ENCODE peak calls at places on chromosomes 5 and 9, in five cellular contexts. J is B cell; O is activated CD4-positive, alpha-beta T cell treated with anti-CD3 and anti-CD28 coated beads for 24 hours; S is stimulated activated CD4-positive, alpha-beta T cell treated with anti-CD3 and anti-CD28 coated beads, TNF-alpha, amount 100 ng/mL, for 1 hour; Y is fibroblast of gingiva. L is an unnamed sample.

GRCh38 chr9:88041447-88041846 is 67.1 kb upstream of the CDK20 start:
- DNase-seq in O (no peak), Y (no peak), S (no peak), J (no peak), L (no peak)

GRCh38 chr5:68187268-68188055 is 28.1 kb upstream of the PIK3R1 start:
- DNase-seq in J (no peak), Y (no peak), S (no peak), O (no peak), L (no peak)

GRCh38 chr5:59093329-59093728 is 510.5 kb downstream of the RAB3C start:
- DNase-seq in Y (peak; percentile 12), S (no peak), O (no peak), J (no peak), L (no peak)

GRCh38 chr9:122095010-122095767 is 2.1 kb upstream of the TTLL11 start:
- DNase-seq in J (peak; percentile 49), Y (peak; percentile 46), O (peak; percentile 34), S (no peak), L (peak; percentile 66)

GRCh38 chr9:5286262-5286661 is 18.3 kb downstream of the RLN2 start:
- DNase-seq in J (no peak), Y (no peak), O (no peak), S (no peak), L (no peak)

GRCh38 chr9:21070171-21070571 is 7.6 kb downstream of the IFNB1 start:
- DNase-seq in Y (peak; percentile 90), S (no peak), O (no peak), J (no peak), L (peak; percentile 16)

GRCh38 chr5:141855265-141856029 is 22.8 kb downstream of the PCDH1 start:
- DNase-seq in J (no peak), O (no peak), S (no peak), Y (no peak), L (no peak)

GRCh38 chr5:9045946-9046345 is 499.9 kb downstream of the SEMA5A start:
- DNase-seq in Y (no peak), S (no peak), J (no peak), O (no peak), L (no peak)

GRCh38 chr5:41921874-41922273 is 3.2 kb upstream of the FBXO4 start:
- DNase-seq in J (no peak), S (no peak), O (no peak), Y (no peak), L (no peak)

GRCh38 chr5:64505769-64506566 is at the start of gene RGS7BP:
- DNase-seq in Y (peak; percentile 6), J (no peak), O (no peak), S (no peak), L (no peak)

GRCh38 chr5:65927497-65928340 is 1.3 kb downstream of the ERBIN start:
- DNase-seq in Y (peak; percentile 59), S (no peak), J (peak; percentile 42), O (no peak), L (no peak)

GRCh38 chr9:103660830-103661229 is 433.3 kb upstream of the SMC2 start:
- DNase-seq in S (no peak), Y (no peak), O (no peak), J (no peak), L (no peak)

GRCh38 chr5:176694631-176695030 is 47.3 kb downstream of the TSPAN17 start:
- DNase-seq in Y (no peak), S (no peak), O (no peak), J (no peak), L (no peak)

GRCh38 chr5:106610041-106610440 is 1060.7 kb downstream of the EFNA5 start:
- DNase-seq in Y (no peak), O (no peak), J (no peak), S (no peak), L (no peak)

GRCh38 chr5:104184264-104184663 is 621.7 kb upstream of the NUDT12 start:
- DNase-seq in S (no peak), J (no peak), O (no peak), Y (no peak), L (no peak)

GRCh38 chr9:129036241-129036922 is at the start of gene MIGA2:
- DNase-seq in Y (peak; percentile 99), J (peak; percentile 98), O (peak; percentile 92), S (peak; percentile 80), L (peak; percentile 98)

GRCh38 chr5:53825016-53825415 is 264.6 kb downstream of the NDUFS4 start:
- DNase-seq in S (no peak), O (no peak), J (no peak), Y (no peak), L (no peak)

GRCh38 chr5:155529366-155529765 is 515.8 kb downstream of the KIF4B start:
- DNase-seq in S (no peak), O (no peak), Y (no peak), J (no peak), L (no peak)

GRCh38 chr5:175842506-175842905 is 28.9 kb upstream of the CPLX2 start:
- DNase-seq in J (no peak), S (no peak), O (no peak), Y (no peak), L (no peak)

GRCh38 chr5:35651002-35651756 is 33.5 kb downstream of the SPEF2 start:
- DNase-seq in S (peak; percentile 26), O (peak; percentile 60), Y (peak; percentile 52), J (no peak), L (peak; percentile 24)

GRCh38 chr5:56054651-56055050 is 59.9 kb upstream of the IL6ST start:
- DNase-seq in S (no peak), J (no peak), Y (peak; percentile 81), O (no peak), L (no peak)

GRCh38 chr5:133952729-133953567 is 15.5 kb downstream of the C5orf15 start:
- DNase-seq in S (no peak), Y (peak; percentile 95), O (no peak), J (no peak), L (no peak)

GRCh38 chr5:142426676-142427364 is 102.0 kb upstream of the SPRY4 start:
- DNase-seq in S (no peak), Y (no peak), O (no peak), J (no peak), L (no peak)

GRCh38 chr5:57675236-57675635 is 192.6 kb upstream of the ACTBL2 start:
- DNase-seq in S (no peak), O (no peak), Y (no peak), J (no peak), L (no peak)

GRCh38 chr5:98771389-98772109 is 1.9 kb upstream of the RGMB start:
- DNase-seq in Y (peak; percentile 85), S (no peak), J (peak; percentile 66), O (no peak), L (peak; percentile 84)

GRCh38 chr5:14768838-14769365 is 102.7 kb downstream of the ANKH start:
- DNase-seq in S (no peak), J (no peak), Y (no peak), O (no peak), L (no peak)

GRCh38 chr5:103923616-103924168 is 361.1 kb upstream of the NUDT12 start:
- DNase-seq in Y (no peak), S (no peak), O (no peak), J (no peak), L (no peak)

GRCh38 chr9:87535817-87536539 is 38.3 kb downstream of the DAPK1 start:
- DNase-seq in O (no peak), S (peak; percentile 4), J (no peak), Y (no peak), L (no peak)

GRCh38 chr9:32378496-32378895 is 5.9 kb upstream of the ACO1 start:
- DNase-seq in S (no peak), J (peak; percentile 47), Y (peak; percentile 67), O (peak; percentile 15), L (peak; percentile 71)

GRCh38 chr9:86796671-86797070 is 150.6 kb downstream of the GAS1 start:
- DNase-seq in O (no peak), S (no peak), Y (no peak), J (no peak), L (no peak)

GRCh38 chr9:137277329-137278041 is at the start of gene TOR4A:
- DNase-seq in J (peak; percentile 75), S (no peak), Y (peak; percentile 75), O (no peak), L (peak; percentile 80)

GRCh38 chr5:149447373-149448367 is 68.6 kb upstream of the IL17B start:
- DNase-seq in Y (no peak), J (no peak), S (no peak), O (no peak), L (no peak)